ENCODE peak calls at places on chromosomes 1 and 21, in eight cellular contexts. E is A549, Y is tibial nerve, D is esophagus squamous epithelium, C is IMR-90, J is ovary, R is Peyer's patch, Z is breast epithelium. K is an unnamed sample.

GRCh38 chr1:54273837-54274192 is 73.8 kb downstream of the MRPL37 start:
- DNase-seq in E (no peak), Y (peak; percentile 55), D (no peak), C (no peak), J (peak; percentile 83), R (no peak), Z (no peak), K (no peak)

GRCh38 chr1:21852282-21853129 is 40.4 kb downstream of the LDLRAD2 start:
- DNase-seq in E (no peak), Y (no peak), D (no peak), C (no peak), J (no peak), R (no peak), Z (no peak), K (no peak)

GRCh38 chr1:235108876-235109275 is 19.8 kb downstream of the TOMM20 start:
- DNase-seq in E (no peak), Y (no peak), D (no peak), C (no peak), J (no peak), R (no peak), Z (no peak), K (no peak)

GRCh38 chr1:43953361-43953760 is 6.6 kb downstream of the IPO13 start:
- DNase-seq in E (no peak), Y (no peak), D (no peak), C (no peak), J (no peak), R (no peak), Z (no peak), K (no peak)

GRCh38 chr1:185441608-185442007 is 124.6 kb upstream of the IVNS1ABP start:
- DNase-seq in E (peak; percentile 72), Y (no peak), D (no peak), C (peak; percentile 74), J (no peak), R (no peak), Z (no peak), K (no peak)

GRCh38 chr1:2345297-2346075 is 45.9 kb downstream of the MORN1 start:
- DNase-seq in E (no peak), Y (no peak), D (no peak), C (no peak), J (peak; percentile 15), R (no peak), Z (no peak), K (peak; percentile 19)

GRCh38 chr1:30930631-30931173 is 22.1 kb upstream of the SDC3 start:
- DNase-seq in E (no peak), Y (no peak), D (no peak), C (no peak), J (no peak), R (no peak), Z (no peak), K (no peak)

GRCh38 chr1:45327644-45328515 is 1.2 kb downstream of the HPDL start:
- DNase-seq in E (no peak), Y (no peak), D (no peak), C (no peak), J (no peak), R (no peak), Z (no peak), K (no peak)

GRCh38 chr21:38968887-38969543 is 163.3 kb downstream of the ETS2 start:
- DNase-seq in E (no peak), Y (no peak), D (no peak), C (no peak), J (no peak), R (no peak), Z (no peak), K (no peak)

GRCh38 chr1:227540170-227541098 is 22.9 kb upstream of the ZNF678 start:
- DNase-seq in E (no peak), Y (no peak), D (no peak), C (no peak), J (no peak), R (no peak), Z (no peak), K (no peak)

GRCh38 chr1:201050515-201051277 is 27.2 kb upstream of the KIF21B start:
- DNase-seq in E (no peak), Y (no peak), D (no peak), C (peak; percentile 43), J (no peak), R (no peak), Z (no peak), K (no peak)

GRCh38 chr1:174800221-174800791 is 199.4 kb upstream of the CACYBP start:
- DNase-seq in E (no peak), Y (peak; percentile 12), D (no peak), C (peak; percentile 3), J (peak; percentile 21), R (peak; percentile 48), Z (no peak), K (no peak)

GRCh38 chr1:110235839-110236682 is 25.9 kb downstream of the KCNC4 start:
- DNase-seq in E (peak; percentile 47), Y (no peak), D (no peak), C (peak; percentile 85), J (peak; percentile 66), R (no peak), Z (no peak), K (no peak)

GRCh38 chr1:237814319-237814924 is 76.3 kb downstream of the ZP4 start:
- DNase-seq in E (peak; percentile 31), Y (no peak), D (no peak), C (peak; percentile 14), J (no peak), R (no peak), Z (no peak), K (no peak)

GRCh38 chr1:41683681-41684500 is 199.4 kb upstream of the EDN2 start:
- DNase-seq in E (no peak), Y (no peak), D (no peak), C (peak; percentile 41), J (no peak), R (no peak), Z (no peak), K (no peak)

DNA sequence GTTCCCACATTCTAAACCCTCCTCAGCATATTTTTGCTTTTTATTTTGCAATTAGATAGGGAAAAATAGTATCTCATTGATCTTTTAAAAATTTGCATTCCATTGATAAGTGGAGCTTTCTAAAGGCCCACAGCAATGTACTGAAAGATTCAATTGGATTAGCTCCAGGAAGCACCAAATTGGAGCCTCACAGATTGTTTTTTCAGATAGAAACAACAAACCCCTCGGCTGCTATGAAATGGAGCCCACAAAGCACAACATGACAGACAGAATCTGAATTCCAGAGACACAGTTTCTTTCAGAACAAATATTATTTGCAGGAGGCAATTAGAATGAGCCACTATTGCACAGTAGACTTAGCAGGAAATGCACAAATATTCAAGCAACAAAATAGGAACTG is 58.9 kb upstream of the KIF26B start:
- DNase-seq in E (no peak), Y (no peak), D (no peak), C (no peak), J (no peak), R (no peak), Z (no peak), K (no peak)
- H3K4me1 ChIP-seq in E (peaks cover 15% of the 10 kb centered on the region), Y (no peaks in the 10 kb centered on the region), D (peaks cover 9% of the 10 kb centered on the region), C (peaks cover 15% of the 10 kb centered on the region), J (peaks cover 4% of the 10 kb centered on the region), R (no peaks in the 10 kb centered on the region), Z (no peaks in the 10 kb centered on the region), K (no peaks in the 10 kb centered on the region)

GRCh38 chr1:52915855-52916220 is 5.7 kb downstream of the ECHDC2 start:
- DNase-seq in E (no peak), Y (no peak), D (no peak), C (no peak), J (no peak), R (no peak), Z (no peak), K (no peak)

GRCh38 chr1:52915211-52915854 is 6.2 kb downstream of the ECHDC2 start:
- DNase-seq in E (no peak), Y (no peak), D (no peak), C (no peak), J (no peak), R (no peak), Z (no peak), K (no peak)

GRCh38 chr1:52917591-52917990 is 3.9 kb downstream of the ECHDC2 start:
- DNase-seq in E (no peak), Y (no peak), D (no peak), C (no peak), J (no peak), R (no peak), Z (no peak), K (no peak)

GRCh38 chr1:52917156-52917555 is 4.4 kb downstream of the ECHDC2 start:
- DNase-seq in E (no peak), Y (no peak), D (no peak), C (no peak), J (peak; percentile 63), R (no peak), Z (no peak), K (no peak)

GRCh38 chr1:52916241-52916975 is 5.1 kb downstream of the ECHDC2 start:
- DNase-seq in E (no peak), Y (peak; percentile 25), D (no peak), C (no peak), J (no peak), R (no peak), Z (no peak), K (peak; percentile 78)
- TF ChIP-seq POLR2A in E (no peak), Y (no peak), D (no peak), C (no peak), J (no peak), R (no peak), Z (no peak), K (no peak)

DNA sequence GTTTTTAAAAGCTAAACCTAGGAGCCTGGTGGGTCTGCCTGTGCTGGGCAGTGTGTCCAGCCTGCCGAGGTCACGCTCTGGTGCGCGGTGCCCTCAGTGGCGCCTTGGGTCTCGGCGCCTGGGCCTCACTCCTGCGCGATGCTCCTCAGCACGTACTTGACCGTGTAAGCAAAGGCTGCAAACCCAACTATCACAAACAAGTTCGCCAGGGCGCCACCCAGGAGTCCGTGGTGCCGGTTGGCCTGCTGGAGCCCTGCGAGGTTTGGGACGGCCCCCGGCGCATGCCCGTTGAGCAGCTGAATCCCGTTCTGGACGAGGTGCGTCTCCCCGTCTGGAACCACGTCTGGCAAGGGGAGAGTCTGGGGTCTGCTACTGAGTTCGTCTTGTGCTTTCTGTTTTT is 8.6 kb upstream of the C1QTNF12 start:
- DNase-seq in E (no peak), Y (no peak), D (no peak), C (no peak), J (no peak), R (no peak), Z (no peak), K (no peak)
- H3K4me1 ChIP-seq in E (no peaks in the 10 kb centered on the region), Y (no peaks in the 10 kb centered on the region), D (peaks cover 13% of the 10 kb centered on the region), C (peaks cover 15% of the 10 kb centered on the region), J (no peaks in the 10 kb centered on the region), R (no peaks in the 10 kb centered on the region), Z (no peaks in the 10 kb centered on the region), K (no peaks in the 10 kb centered on the region)

GRCh38 chr1:166283600-166283999 is 116.8 kb upstream of the FAM78B start:
- DNase-seq in E (no peak), Y (no peak), D (no peak), C (no peak), J (no peak), R (no peak), Z (no peak), K (no peak)

GRCh38 chr1:166282391-166283137 is 115.8 kb upstream of the FAM78B start:
- DNase-seq in E (no peak), Y (no peak), D (no peak), C (no peak), J (no peak), R (no peak), Z (no peak), K (no peak)

DNA sequence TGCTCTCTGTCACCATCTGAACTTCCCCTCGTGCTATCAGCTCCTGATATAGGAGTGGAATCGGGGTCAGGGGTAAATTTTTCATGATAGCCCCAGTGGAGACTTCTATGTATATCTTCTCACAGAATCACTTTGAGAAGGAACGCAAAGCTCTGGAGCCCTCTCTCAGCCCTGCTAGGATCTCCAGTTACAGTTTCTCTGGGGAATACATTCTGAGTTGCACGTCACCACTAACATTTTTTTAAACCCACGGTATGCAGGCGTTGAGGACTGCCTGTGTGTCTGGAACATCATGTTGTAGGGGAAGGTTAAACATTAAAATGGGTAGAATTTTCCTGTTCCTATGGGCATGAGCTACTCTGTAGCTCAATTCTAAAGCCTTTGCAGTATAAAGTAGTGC is 116.4 kb upstream of the FAM78B start:
- DNase-seq in E (no peak), Y (no peak), D (no peak), C (no peak), J (no peak), R (no peak), Z (no peak), K (no peak)
- TF ChIP-seq POLR2A in E (no peak), Y (no peak), D (no peak), C (no peak), J (no peak), R (no peak), Z (no peak), K (no peak)

K was measured in right lobe of liver.